ENCODE peak calls at places on chromosomes 2 and 18, in four cellular contexts. One of them, this sample, is unnamed. For H3K4me1, the result is how much of the 10 kb centered on the place peaks cover.

GRCh38 chr2:180596453-180596852 is 384.0 kb upstream of the UBE2E3 start:
- DNase-seq in upper lobe of right lung: no peak
- DNase-seq in heart left ventricle: no peak
- DNase-seq in right lobe of liver: no peak
- DNase-seq in this sample: no peak

GRCh38 chr2:133769036-133769435 is 200.8 kb upstream of the NCKAP5 start:
- DNase-seq in upper lobe of right lung: no peak
- DNase-seq in heart left ventricle: no peak
- DNase-seq in right lobe of liver: no peak
- DNase-seq in this sample: no peak

GRCh38 chr2:113831156-113831555 is 58.7 kb upstream of the ACTR3 start:
- DNase-seq in upper lobe of right lung: no peak
- DNase-seq in heart left ventricle: no peak
- DNase-seq in right lobe of liver: no peak
- DNase-seq in this sample: no peak

GRCh38 chr2:221460136-221460535 is 112.0 kb downstream of the EPHA4 start:
- DNase-seq in upper lobe of right lung: no peak
- DNase-seq in heart left ventricle: no peak
- DNase-seq in right lobe of liver: no peak
- DNase-seq in this sample: no peak

GRCh38 chr18:9048808-9049494 is 53.5 kb upstream of the NDUFV2 start:
- DNase-seq in upper lobe of right lung: no peak
- DNase-seq in heart left ventricle: no peak
- DNase-seq in right lobe of liver: no peak
- DNase-seq in this sample: no peak

GRCh38 chr2:236293241-236293810 is 29.1 kb upstream of the ASB18 start:
- DNase-seq in upper lobe of right lung: no peak
- DNase-seq in heart left ventricle: no peak
- DNase-seq in right lobe of liver: no peak
- DNase-seq in this sample: no peak

GRCh38 chr2:29526587-29527586 is 394.5 kb downstream of the ALK start:
- DNase-seq in upper lobe of right lung: no peak
- DNase-seq in heart left ventricle: no peak
- DNase-seq in right lobe of liver: no peak
- DNase-seq in this sample: no peak

GRCh38 chr18:69109686-69110085 is 291.0 kb upstream of the DOK6 start:
- DNase-seq in upper lobe of right lung: no peak
- DNase-seq in heart left ventricle: no peak
- DNase-seq in right lobe of liver: no peak
- DNase-seq in this sample: no peak

GRCh38 chr2:122081743-122082142 is 326.3 kb downstream of the TSN start:
- DNase-seq in upper lobe of right lung: no peak
- DNase-seq in heart left ventricle: no peak
- DNase-seq in right lobe of liver: no peak
- DNase-seq in this sample: no peak

GRCh38 chr2:85888020-85888744 is 608 bp downstream of the ST3GAL5 start:
- DNase-seq in upper lobe of right lung: no peak
- DNase-seq in heart left ventricle: no peak
- DNase-seq in right lobe of liver: peak
- DNase-seq in this sample: no peak

GRCh38 chr2:7118606-7119503 is 201.6 kb downstream of the RNF144A start:
- DNase-seq in upper lobe of right lung: no peak
- DNase-seq in heart left ventricle: no peak
- DNase-seq in right lobe of liver: no peak
- DNase-seq in this sample: no peak

GRCh38 chr2:234324151-234324550 is 172.7 kb downstream of the ARL4C start:
- DNase-seq in upper lobe of right lung: no peak
- DNase-seq in heart left ventricle: no peak
- DNase-seq in right lobe of liver: no peak
- DNase-seq in this sample: no peak

GRCh38 chr18:75638223-75638596 is 210.7 kb upstream of the SMIM21 start:
- DNase-seq in upper lobe of right lung: no peak
- DNase-seq in heart left ventricle: no peak
- DNase-seq in right lobe of liver: no peak
- DNase-seq in this sample: no peak

GRCh38 chr2:69183659-69184058 is 170.7 kb downstream of the ANTXR1 start:
- DNase-seq in upper lobe of right lung: no peak
- DNase-seq in heart left ventricle: no peak
- DNase-seq in right lobe of liver: no peak
- DNase-seq in this sample: no peak

GRCh38 chr2:73292316-73292905 is 937 bp downstream of the EGR4 start:
- DNase-seq in upper lobe of right lung: no peak
- DNase-seq in heart left ventricle: no peak
- DNase-seq in right lobe of liver: no peak
- DNase-seq in this sample: peak

GRCh38 chr18:59861963-59862819 is 37.6 kb upstream of the PMAIP1 start:
- DNase-seq in upper lobe of right lung: no peak
- DNase-seq in heart left ventricle: no peak
- DNase-seq in right lobe of liver: no peak
- DNase-seq in this sample: no peak

GRCh38 chr2:188675391-188676011 is 298.7 kb upstream of the COL3A1 start:
- DNase-seq in upper lobe of right lung: no peak
- DNase-seq in heart left ventricle: no peak
- DNase-seq in right lobe of liver: no peak
- DNase-seq in this sample: no peak

GRCh38 chr2:237859533-237860272 is at the start of gene RAMP1:
- DNase-seq in upper lobe of right lung: peak
- DNase-seq in heart left ventricle: no peak
- DNase-seq in right lobe of liver: no peak
- DNase-seq in this sample: no peak

GRCh38 chr2:63058742-63059433 is 8.3 kb downstream of the OTX1 start:
- DNase-seq in upper lobe of right lung: no peak
- DNase-seq in heart left ventricle: no peak
- DNase-seq in right lobe of liver: no peak
- DNase-seq in this sample: no peak

GRCh38 chr18:58661423-58661822 is 9.8 kb upstream of the MALT1 start:
- DNase-seq in upper lobe of right lung: no peak
- DNase-seq in heart left ventricle: no peak
- DNase-seq in right lobe of liver: no peak
- DNase-seq in this sample: no peak

GRCh38 chr2:163665817-163666216 is 70.0 kb downstream of the FIGN start:
- DNase-seq in upper lobe of right lung: no peak
- DNase-seq in heart left ventricle: no peak
- DNase-seq in right lobe of liver: no peak
- DNase-seq in this sample: no peak

GRCh38 chr2:142825861-142826260 is 51.6 kb upstream of the KYNU start:
- DNase-seq in upper lobe of right lung: no peak
- DNase-seq in heart left ventricle: no peak
- DNase-seq in right lobe of liver: no peak
- DNase-seq in this sample: no peak

GRCh38 chr2:186949716-186950256 is 100.8 kb upstream of the ZSWIM2 start:
- DNase-seq in upper lobe of right lung: no peak
- DNase-seq in heart left ventricle: no peak
- DNase-seq in right lobe of liver: no peak
- DNase-seq in this sample: no peak

GRCh38 chr2:187618813-187619212 is 64.6 kb upstream of the TFPI start:
- DNase-seq in upper lobe of right lung: no peak
- DNase-seq in heart left ventricle: no peak
- DNase-seq in right lobe of liver: no peak
- DNase-seq in this sample: no peak

GRCh38 chr2:111705711-111706323 is 178.2 kb downstream of the ANAPC1 start:
- DNase-seq in upper lobe of right lung: no peak
- DNase-seq in heart left ventricle: no peak
- DNase-seq in right lobe of liver: no peak
- DNase-seq in this sample: no peak

GRCh38 chr2:1769703-1770422 is 25.5 kb upstream of the PXDN start:
- DNase-seq in upper lobe of right lung: peak
- DNase-seq in heart left ventricle: peak
- DNase-seq in right lobe of liver: no peak
- DNase-seq in this sample: no peak

GRCh38 chr2:219689676-219690628 is 62.5 kb downstream of the SLC4A3 start:
- DNase-seq in upper lobe of right lung: no peak
- DNase-seq in heart left ventricle: peak
- DNase-seq in right lobe of liver: no peak
- DNase-seq in this sample: no peak

GRCh38 chr18:54946149-54946581 is 13.1 kb downstream of the CCDC68 start:
- DNase-seq in upper lobe of right lung: no peak
- DNase-seq in heart left ventricle: peak
- DNase-seq in right lobe of liver: peak
- DNase-seq in this sample: no peak

DNA sequence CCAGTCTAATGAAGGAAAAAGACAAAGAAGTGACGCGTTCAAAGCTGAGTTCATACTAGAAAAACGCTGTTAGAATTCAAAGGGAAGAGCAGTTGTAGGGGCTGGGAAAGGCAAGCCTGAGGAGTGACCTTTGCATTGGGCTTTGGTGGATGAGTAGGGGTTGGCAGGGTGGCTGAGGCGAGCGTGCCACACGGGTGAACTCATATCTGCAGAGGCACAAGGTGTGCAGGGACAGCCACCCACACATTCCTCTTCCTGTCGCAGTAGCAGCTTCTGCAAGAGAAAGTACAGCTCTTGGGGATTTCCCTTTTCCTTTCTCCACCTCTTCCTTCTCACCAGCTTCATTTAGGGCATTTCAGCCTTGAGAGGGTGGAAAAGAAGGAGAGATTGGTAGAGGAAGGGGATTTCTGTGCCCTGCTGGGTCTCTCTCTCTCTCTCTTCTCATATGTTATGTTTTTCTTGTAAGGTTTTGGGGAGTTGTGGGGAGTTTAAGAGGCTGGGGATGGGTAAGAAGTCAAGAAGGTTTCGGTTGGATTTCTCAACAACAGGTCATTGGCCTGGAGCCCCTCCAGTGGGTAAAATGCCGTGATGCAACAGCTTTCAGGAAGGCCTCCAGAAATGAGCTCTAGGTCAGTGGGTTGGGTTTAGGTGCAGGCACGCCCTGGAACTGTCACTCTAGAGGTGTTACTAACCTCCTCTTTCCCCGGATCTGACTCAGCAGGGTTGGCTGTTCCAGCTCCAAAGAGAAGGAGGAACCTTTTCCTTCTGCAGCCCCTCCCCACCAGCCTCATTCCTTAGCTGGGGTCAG is 40.1 kb downstream of the ODC1 start:
- DNase-seq in upper lobe of right lung: peak
- DNase-seq in heart left ventricle: no peak
- DNase-seq in right lobe of liver: peak
- DNase-seq in this sample: peak
- H3K4me1 ChIP-seq in upper lobe of right lung: half or more
- H3K4me1 ChIP-seq in heart left ventricle: half or more
- H3K4me1 ChIP-seq in right lobe of liver: under half
- H3K4me1 ChIP-seq in this sample: under half

GRCh38 chr2:177204417-177204816 is 8.2 kb upstream of the HNRNPA3 start:
- DNase-seq in upper lobe of right lung: no peak
- DNase-seq in heart left ventricle: no peak
- DNase-seq in right lobe of liver: no peak
- DNase-seq in this sample: no peak

GRCh38 chr2:177211602-177212105 is 940 bp upstream of the HNRNPA3 start:
- DNase-seq in upper lobe of right lung: no peak
- DNase-seq in heart left ventricle: no peak
- DNase-seq in right lobe of liver: no peak
- DNase-seq in this sample: no peak

GRCh38 chr2:177201919-177202346 is 10.7 kb upstream of the HNRNPA3 start:
- DNase-seq in upper lobe of right lung: no peak
- DNase-seq in heart left ventricle: no peak
- DNase-seq in right lobe of liver: no peak
- DNase-seq in this sample: no peak

GRCh38 chr2:177211148-177211547 is 1.4 kb upstream of the HNRNPA3 start:
- DNase-seq in upper lobe of right lung: no peak
- DNase-seq in heart left ventricle: no peak
- DNase-seq in right lobe of liver: no peak
- DNase-seq in this sample: no peak

GRCh38 chr2:177207101-177207500 is 5.5 kb upstream of the HNRNPA3 start:
- DNase-seq in upper lobe of right lung: no peak
- DNase-seq in heart left ventricle: no peak
- DNase-seq in right lobe of liver: no peak
- DNase-seq in this sample: no peak
- H3K4me1 ChIP-seq in upper lobe of right lung: under half
- H3K4me1 ChIP-seq in heart left ventricle: under half
- H3K4me1 ChIP-seq in right lobe of liver: under half
- H3K4me1 ChIP-seq in this sample: under half

GRCh38 chr2:170245312-170245711 is 67.4 kb downstream of the MYO3B start:
- DNase-seq in upper lobe of right lung: no peak
- DNase-seq in heart left ventricle: no peak
- DNase-seq in right lobe of liver: no peak
- DNase-seq in this sample: no peak

GRCh38 chr2:170247333-170247732 is 69.4 kb downstream of the MYO3B start:
- DNase-seq in upper lobe of right lung: no peak
- DNase-seq in heart left ventricle: no peak
- DNase-seq in right lobe of liver: no peak
- DNase-seq in this sample: no peak

GRCh38 chr2:170248574-170249393 is 70.8 kb downstream of the MYO3B start:
- DNase-seq in upper lobe of right lung: no peak
- DNase-seq in heart left ventricle: no peak
- DNase-seq in right lobe of liver: no peak
- DNase-seq in this sample: no peak

GRCh38 chr2:170249761-170250160 is 71.8 kb downstream of the MYO3B start:
- DNase-seq in upper lobe of right lung: no peak
- DNase-seq in heart left ventricle: no peak
- DNase-seq in right lobe of liver: no peak
- DNase-seq in this sample: no peak

DNA sequence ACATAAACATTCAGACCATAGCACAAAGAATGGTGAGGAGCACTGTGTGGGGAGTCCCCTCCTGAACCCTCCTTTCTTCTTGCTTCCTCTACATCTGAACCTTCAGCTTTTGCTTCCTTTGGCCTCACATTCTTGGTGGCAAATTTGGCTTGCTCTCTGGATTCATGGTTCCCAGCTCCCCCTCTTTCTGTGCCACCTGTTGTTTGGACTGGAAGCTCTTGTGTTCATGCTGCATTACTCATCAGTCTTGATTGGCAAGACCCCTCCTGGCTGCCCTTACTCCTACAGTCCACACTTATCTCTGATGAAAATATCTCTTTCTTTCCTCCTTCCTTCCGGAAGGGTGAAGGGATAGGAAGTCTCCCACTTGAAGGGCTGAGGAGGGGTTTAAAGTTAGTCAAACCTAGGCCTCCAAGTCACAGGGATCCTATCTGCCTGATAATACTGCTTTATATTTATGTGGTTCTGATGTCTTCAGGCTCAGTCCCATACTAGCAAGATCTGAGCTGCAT is 70.0 kb downstream of the MYO3B start:
- DNase-seq in upper lobe of right lung: no peak
- DNase-seq in heart left ventricle: no peak
- DNase-seq in right lobe of liver: no peak
- DNase-seq in this sample: no peak
- H3K4me1 ChIP-seq in upper lobe of right lung: under half
- H3K4me1 ChIP-seq in heart left ventricle: under half
- H3K4me1 ChIP-seq in right lobe of liver: under half
- H3K4me1 ChIP-seq in this sample: under half

DNA sequence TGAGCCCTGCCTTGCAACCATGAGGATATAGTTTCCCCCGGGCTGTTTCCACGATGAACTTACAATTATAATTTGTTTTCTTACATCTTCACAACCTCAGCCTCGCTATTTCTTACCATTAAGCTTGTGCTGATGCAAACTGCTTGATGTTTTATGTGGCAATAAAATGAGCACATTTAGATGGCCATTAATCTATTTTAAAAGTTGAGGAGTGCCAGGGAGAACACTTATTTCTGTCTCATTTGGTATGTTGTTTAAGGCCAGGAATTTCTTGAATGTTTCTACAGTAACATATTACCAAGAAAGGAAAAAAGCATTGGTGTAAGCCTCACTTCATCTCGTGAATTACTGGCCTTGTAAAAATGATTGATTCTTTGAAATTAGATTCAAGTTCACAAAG is 214.5 kb upstream of the SLC8A1 start:
- DNase-seq in upper lobe of right lung: no peak
- DNase-seq in heart left ventricle: no peak
- DNase-seq in right lobe of liver: no peak
- DNase-seq in this sample: no peak
- H3K4me1 ChIP-seq in upper lobe of right lung: under half
- H3K4me1 ChIP-seq in heart left ventricle: under half
- H3K4me1 ChIP-seq in right lobe of liver: under half
- H3K4me1 ChIP-seq in this sample: under half

This sample was measured in RWPE2.